ENCODE peak calls at places on chromosomes 6 and 20, in seven cellular contexts. W is breast epithelium, J is Right ventricle myocardium superior, Q is activated T-cell treated with anti-CD3 and anti-CD28 coated beads for 24 hours, G is testis, R is glutamatergic neuron, T is Kasumi-1. D is an unnamed sample.

GRCh38 chr20:62227977-62228958 is 8.2 kb upstream of the HRH3 start:
- DNase-seq in W (no peak), J (no peak), Q (no peak), G (no peak), R (no peak), T (no peak), D (no peak)

GRCh38 chr6:114176726-114177125 is 166.1 kb downstream of the HS3ST5 start:
- DNase-seq in W (no peak), J (no peak), Q (no peak), G (no peak), R (no peak), T (no peak), D (no peak)

GRCh38 chr6:16316741-16317251 is 78.4 kb downstream of the GMPR start:
- DNase-seq in W (no peak), J (no peak), Q (no peak), G (peak), R (peak), T (peak), D (no peak)

GRCh38 chr6:118725944-118726343 is 74.6 kb upstream of the CEP85L start:
- DNase-seq in W (no peak), J (no peak), Q (peak), G (no peak), R (no peak), T (peak), D (no peak)

GRCh38 chr6:163180874-163181541 is 233.5 kb upstream of the QKI start:
- DNase-seq in W (peak), J (peak), Q (no peak), G (peak), R (peak), T (no peak), D (peak)

GRCh38 chr20:17657079-17657825 is 24.8 kb downstream of the RRBP1 start:
- DNase-seq in W (no peak), J (no peak), Q (no peak), G (peak), R (peak), T (no peak), D (no peak)

GRCh38 chr6:6004147-6004995 is 2.4 kb downstream of the NRN1 start:
- DNase-seq in W (no peak), J (no peak), Q (no peak), G (no peak), R (peak), T (peak), D (no peak)

GRCh38 chr6:113837170-113837569 is 20.0 kb upstream of the MARCKS start:
- DNase-seq in W (no peak), J (no peak), Q (no peak), G (no peak), R (no peak), T (no peak), D (no peak)

GRCh38 chr6:167892835-167893234 is 66.1 kb downstream of the AFDN start:
- DNase-seq in W (no peak), J (no peak), Q (no peak), G (no peak), R (no peak), T (no peak), D (no peak)

GRCh38 chr6:118652051-118652699 is 784 bp upstream of the CEP85L start:
- DNase-seq in W (no peak), J (no peak), Q (no peak), G (no peak), R (no peak), T (no peak), D (peak)

GRCh38 chr6:116158641-116159040 is 32.7 kb upstream of the COL10A1 start:
- DNase-seq in W (no peak), J (no peak), Q (no peak), G (no peak), R (no peak), T (no peak), D (no peak)

D was measured in endothelial cell.